ENCODE peak calls at places on chromosomes 5 and 9, in seven cellular contexts. One of them, this sample, is unnamed.

GRCh38 chr9:114247086-114247485 is 75.8 kb upstream of the ORM1 start:
- DNase-seq in body of pancreas: no peak
- DNase-seq in BJ: no peak
- DNase-seq in GM13977: no peak
- DNase-seq in EL: no peak
- DNase-seq in amniotic stem cell: no peak
- DNase-seq in M059J: no peak
- DNase-seq in this sample: no peak

GRCh38 chr5:158409507-158409906 is 550.6 kb upstream of the CLINT1 start:
- DNase-seq in GM13977: no peak
- DNase-seq in amniotic stem cell: no peak
- DNase-seq in body of pancreas: no peak
- DNase-seq in BJ: no peak
- DNase-seq in M059J: no peak
- DNase-seq in EL: no peak
- DNase-seq in this sample: no peak

GRCh38 chr9:21551401-21551800 is 69.3 kb upstream of the IFNE start:
- DNase-seq in BJ: no peak
- DNase-seq in body of pancreas: no peak
- DNase-seq in EL: no peak
- DNase-seq in amniotic stem cell: no peak
- DNase-seq in M059J: peak
- DNase-seq in GM13977: no peak
- DNase-seq in this sample: peak

GRCh38 chr5:139593716-139594319 is 32.7 kb downstream of the UBE2D2 start:
- DNase-seq in GM13977: no peak
- DNase-seq in amniotic stem cell: no peak
- DNase-seq in BJ: peak
- DNase-seq in EL: peak
- DNase-seq in M059J: peak
- DNase-seq in body of pancreas: peak
- DNase-seq in this sample: peak

GRCh38 chr5:178231736-178232123 is 872 bp downstream of the PHYKPL start:
- DNase-seq in GM13977: no peak
- DNase-seq in BJ: no peak
- DNase-seq in amniotic stem cell: no peak
- DNase-seq in M059J: no peak
- DNase-seq in EL: no peak
- DNase-seq in body of pancreas: no peak
- DNase-seq in this sample: no peak

GRCh38 chr9:23621166-23621565 is 204.9 kb downstream of the ELAVL2 start:
- DNase-seq in BJ: no peak
- DNase-seq in amniotic stem cell: no peak
- DNase-seq in EL: no peak
- DNase-seq in GM13977: no peak
- DNase-seq in M059J: peak
- DNase-seq in body of pancreas: no peak
- DNase-seq in this sample: no peak

GRCh38 chr5:54438601-54439399 is 16.7 kb upstream of the HSPB3 start:
- DNase-seq in GM13977: no peak
- DNase-seq in M059J: no peak
- DNase-seq in BJ: no peak
- DNase-seq in EL: no peak
- DNase-seq in amniotic stem cell: no peak
- DNase-seq in body of pancreas: no peak
- DNase-seq in this sample: no peak

GRCh38 chr5:178238711-178239592 is 6.3 kb upstream of the PHYKPL start:
- DNase-seq in GM13977: no peak
- DNase-seq in EL: no peak
- DNase-seq in amniotic stem cell: no peak
- DNase-seq in BJ: no peak
- DNase-seq in body of pancreas: no peak
- DNase-seq in M059J: no peak
- DNase-seq in this sample: no peak

GRCh38 chr9:89080193-89080592 is 88.9 kb downstream of the S1PR3 start:
- DNase-seq in M059J: no peak
- DNase-seq in body of pancreas: peak
- DNase-seq in amniotic stem cell: no peak
- DNase-seq in BJ: no peak
- DNase-seq in EL: no peak
- DNase-seq in GM13977: no peak
- DNase-seq in this sample: peak

GRCh38 chr9:83296123-83296522 is 233.2 kb upstream of the RASEF start:
- DNase-seq in GM13977: no peak
- DNase-seq in amniotic stem cell: no peak
- DNase-seq in BJ: no peak
- DNase-seq in M059J: no peak
- DNase-seq in EL: no peak
- DNase-seq in body of pancreas: no peak
- DNase-seq in this sample: no peak

GRCh38 chr5:156879665-156880285 is 29.7 kb downstream of the PPP1R2B start:
- DNase-seq in EL: no peak
- DNase-seq in body of pancreas: no peak
- DNase-seq in BJ: no peak
- DNase-seq in GM13977: peak
- DNase-seq in amniotic stem cell: no peak
- DNase-seq in M059J: peak
- DNase-seq in this sample: no peak

GRCh38 chr9:69672828-69673640 is 863 bp upstream of the APBA1 start:
- DNase-seq in body of pancreas: peak
- DNase-seq in M059J: peak
- DNase-seq in GM13977: peak
- DNase-seq in BJ: no peak
- DNase-seq in amniotic stem cell: peak
- DNase-seq in EL: peak
- DNase-seq in this sample: peak

GRCh38 chr5:170632266-170632984 is 128.6 kb downstream of the KCNIP1 start:
- DNase-seq in body of pancreas: no peak
- DNase-seq in amniotic stem cell: no peak
- DNase-seq in EL: no peak
- DNase-seq in BJ: no peak
- DNase-seq in M059J: peak
- DNase-seq in GM13977: no peak
- DNase-seq in this sample: no peak

GRCh38 chr9:96241391-96241809 is 60.6 kb downstream of the HSD17B3 start:
- DNase-seq in GM13977: no peak
- DNase-seq in body of pancreas: no peak
- DNase-seq in BJ: no peak
- DNase-seq in EL: no peak
- DNase-seq in amniotic stem cell: no peak
- DNase-seq in M059J: peak
- DNase-seq in this sample: no peak

GRCh38 chr9:123361086-123361730 is 5.2 kb downstream of the CRB2 start:
- DNase-seq in EL: no peak
- DNase-seq in BJ: no peak
- DNase-seq in body of pancreas: no peak
- DNase-seq in M059J: no peak
- DNase-seq in amniotic stem cell: no peak
- DNase-seq in GM13977: no peak
- DNase-seq in this sample: no peak